ENCODE peak calls at places on chromosomes 11 and 22, in seven cellular contexts. H, L, R, J, Q, Y and V are unnamed samples.

GRCh38 chr11:125451400-125452124 is 44.5 kb downstream of the FEZ1 start:
- DNase-seq in H (no peak), L (no peak), R (no peak), J (no peak), Q (peak), Y (peak), V (peak)

GRCh38 chr11:71336996-71337772 is 84.8 kb upstream of the SHANK2 start:
- DNase-seq in H (no peak), L (no peak), R (no peak), J (no peak), Q (no peak), Y (no peak), V (no peak)

GRCh38 chr11:73402834-73403185 is 26.6 kb downstream of the RELT start:
- DNase-seq in H (no peak), L (no peak), R (no peak), J (peak), Q (peak), Y (no peak), V (no peak)

GRCh38 chr11:45736424-45736823 is 68.5 kb upstream of the SLC35C1 start:
- DNase-seq in H (no peak), L (no peak), R (peak), J (peak), Q (peak), Y (no peak), V (peak)

GRCh38 chr22:50696799-50697561 is 24.4 kb downstream of the SHANK3 start:
- DNase-seq in H (no peak), L (no peak), R (peak), J (no peak), Q (peak), Y (peak), V (peak)

GRCh38 chr11:102451693-102452460 is 688 bp downstream of the TMEM123 start:
- DNase-seq in H (peak), L (peak), R (peak), J (peak), Q (peak), Y (peak), V (peak)

GRCh38 chr11:113591122-113591521 is 115.0 kb downstream of the TMPRSS5 start:
- DNase-seq in H (no peak), L (no peak), R (peak), J (no peak), Q (no peak), Y (no peak), V (no peak)

GRCh38 chr22:45496451-45496941 is 6.2 kb upstream of the FBLN1 start:
- DNase-seq in H (no peak), L (no peak), R (no peak), J (no peak), Q (no peak), Y (no peak), V (no peak)

GRCh38 chr22:30767656-30768055 is 73.0 kb downstream of the OSBP2 start:
- DNase-seq in H (no peak), L (no peak), R (no peak), J (no peak), Q (no peak), Y (no peak), V (no peak)

GRCh38 chr11:19595840-19596751 is 116.5 kb upstream of the NAV2 start:
- DNase-seq in H (no peak), L (no peak), R (no peak), J (peak), Q (peak), Y (no peak), V (peak)

GRCh38 chr22:27258773-27259172 is 542.8 kb downstream of the MN1 start:
- DNase-seq in H (no peak), L (no peak), R (no peak), J (no peak), Q (no peak), Y (no peak), V (no peak)